ENCODE peak calls at places on chromosomes 5 and 9, in six cellular contexts. G is left lung, I is uterus, E is endodermal cell, K is H9, P is GM13977. O is an unnamed sample.
A peak's percentile ranks its signal among the peaks of the same experiment; 100 is the strongest.

GRCh38 chr5:112682621-112683061 is 55.0 kb upstream of the APC start:
- DNase-seq in G (no peak), E (no peak), K (no peak), I (no peak), P (no peak), O (no peak)

GRCh38 chr5:54944364-54944763 is 41.0 kb downstream of the ESM1 start:
- DNase-seq in G (no peak), I (no peak), K (no peak), P (peak; percentile 32), E (no peak), O (peak; percentile 38)

GRCh38 chr5:139806726-139807646 is 11.4 kb downstream of the PSD2 start:
- DNase-seq in I (no peak), K (no peak), P (no peak), G (peak; percentile 35), E (no peak), O (no peak)

GRCh38 chr5:72408127-72408526 is 88.0 kb downstream of the PTCD2 start:
- DNase-seq in I (no peak), G (no peak), P (no peak), K (no peak), E (no peak), O (no peak)

GRCh38 chr5:6253281-6253680 is 125.1 kb downstream of the MED10 start:
- DNase-seq in G (no peak), K (no peak), P (no peak), E (no peak), I (no peak), O (no peak)

GRCh38 chr9:78121488-78121887 is 89.9 kb upstream of the GNAQ start:
- DNase-seq in G (peak; percentile 73), K (peak; percentile 45), P (no peak), I (peak; percentile 23), E (peak; percentile 87), O (no peak)

GRCh38 chr5:177983763-177984564 is 12.1 kb downstream of the PROP1 start:
- DNase-seq in G (no peak), K (no peak), P (no peak), E (no peak), I (no peak), O (peak; percentile 33)

GRCh38 chr5:139141841-139142240 is 56.3 kb downstream of the SIL1 start:
- DNase-seq in K (no peak), I (peak; percentile 72), E (no peak), P (no peak), G (no peak), O (no peak)

GRCh38 chr9:4555251-4555650 is 65.0 kb downstream of the SLC1A1 start:
- DNase-seq in K (no peak), E (no peak), G (no peak), P (no peak), I (peak; percentile 51), O (no peak)

GRCh38 chr9:78032599-78033457 is 1.2 kb upstream of the GNAQ start:
- DNase-seq in G (no peak), P (no peak), I (peak; percentile 47), K (no peak), E (peak; percentile 75), O (no peak)

GRCh38 chr9:128714586-128715435 is 9.1 kb downstream of the ZDHHC12 start:
- DNase-seq in K (peak; percentile 20), I (no peak), P (no peak), E (peak; percentile 39), G (peak; percentile 43), O (no peak)

GRCh38 chr5:119919279-119919678 is 289.9 kb downstream of the FAM170A start:
- DNase-seq in P (no peak), K (no peak), E (no peak), I (no peak), G (no peak), O (no peak)

GRCh38 chr5:72611111-72611724 is 104.0 kb upstream of the ZNF366 start:
- DNase-seq in K (peak; percentile 81), E (peak; percentile 88), I (peak; percentile 76), P (peak; percentile 57), G (peak; percentile 86), O (peak; percentile 60)

GRCh38 chr5:53766683-53767082 is 206.2 kb downstream of the NDUFS4 start:
- DNase-seq in K (no peak), E (no peak), G (no peak), P (no peak), I (no peak), O (no peak)

GRCh38 chr9:19513671-19514275 is 105.0 kb downstream of the ACER2 start:
- DNase-seq in P (no peak), G (no peak), I (no peak), K (no peak), E (no peak), O (no peak)

GRCh38 chr9:385818-386398 is 171.2 kb downstream of the DOCK8 start:
- DNase-seq in E (peak; percentile 87), K (peak; percentile 69), P (no peak), G (no peak), I (peak; percentile 44), O (no peak)

GRCh38 chr9:38062106-38062497 is 6.9 kb downstream of the SHB start:
- DNase-seq in P (no peak), E (no peak), K (no peak), G (no peak), I (no peak), O (no peak)

GRCh38 chr9:35649431-35650340 is 1.0 kb downstream of the SIT1 start:
- DNase-seq in K (no peak), I (no peak), G (no peak), P (peak; percentile 47), E (no peak), O (peak; percentile 67)

GRCh38 chr9:137879566-137880150 is 2.1 kb downstream of the CACNA1B start:
- DNase-seq in P (no peak), I (no peak), E (no peak), G (no peak), K (no peak), O (peak; percentile 32)

GRCh38 chr9:137878957-137879555 is 1.5 kb downstream of the CACNA1B start:
- DNase-seq in P (no peak), G (no peak), K (no peak), E (no peak), I (no peak), O (no peak)

GRCh38 chr9:137880160-137880975 is 2.8 kb downstream of the CACNA1B start:
- DNase-seq in I (no peak), P (no peak), E (no peak), G (no peak), K (no peak), O (peak; percentile 32)

GRCh38 chr9:137876781-137877386 is 698 bp upstream of the CACNA1B start:
- DNase-seq in G (no peak), E (no peak), I (no peak), P (no peak), K (peak; percentile 58), O (no peak)

GRCh38 chr9:137878146-137878941 is 762 bp downstream of the CACNA1B start:
- DNase-seq in E (peak; percentile 95), P (peak; percentile 71), K (peak; percentile 87), I (no peak), G (no peak), O (peak; percentile 75)
- TF ChIP-seq CTCF in E (peak; percentile 36), P (no peak), K (peak; percentile 38), I (no peak), G (no peak), O (no peak)

GRCh38 chr5:136058031-136058971 is 29.5 kb downstream of the TGFBI start:
- DNase-seq in E (peak; percentile 81), P (no peak), I (peak; percentile 83), K (peak; percentile 60), G (no peak), O (no peak)
- TF ChIP-seq CTCF in E (peak; percentile 75), P (no peak), I (peak; percentile 11), K (peak; percentile 70), G (peak; percentile 13), O (no peak)

GRCh38 chr5:26482076-26482816 is 556.1 kb downstream of the CDH9 start:
- DNase-seq in E (no peak), G (no peak), K (no peak), P (no peak), I (no peak), O (no peak)

GRCh38 chr5:26487553-26487952 is 550.8 kb downstream of the CDH9 start:
- DNase-seq in K (no peak), E (peak; percentile 59), I (no peak), G (no peak), P (no peak), O (no peak)

GRCh38 chr5:26482817-26483375 is 555.5 kb downstream of the CDH9 start:
- DNase-seq in K (peak; percentile 81), I (no peak), G (no peak), E (peak; percentile 89), P (peak; percentile 69), O (peak; percentile 57)

DNA sequence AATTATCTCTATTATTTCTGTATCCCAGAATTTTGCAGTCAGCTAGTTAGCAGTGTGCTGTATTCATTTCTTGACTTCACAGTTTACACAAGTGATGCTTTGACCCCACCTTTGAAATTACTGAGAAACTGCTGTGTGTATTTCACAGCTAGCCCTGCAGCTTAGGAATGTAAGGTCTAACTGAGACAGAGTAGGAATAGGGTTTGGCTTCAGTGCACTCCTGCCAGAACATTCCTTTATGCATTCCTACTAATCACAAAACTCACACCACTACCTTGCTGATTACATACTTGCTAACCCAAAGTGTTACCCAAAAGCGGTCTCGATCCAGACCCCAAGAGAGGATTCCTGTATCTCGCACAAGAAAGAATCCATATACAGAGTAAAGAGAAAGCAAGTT is 551.8 kb downstream of the CDH9 start:
- DNase-seq in E (no peak), K (no peak), G (no peak), P (no peak), I (no peak), O (no peak)
- TF ChIP-seq CTCF in E (no peak), K (no peak), G (no peak), P (no peak), I (no peak), O (no peak)

DNA sequence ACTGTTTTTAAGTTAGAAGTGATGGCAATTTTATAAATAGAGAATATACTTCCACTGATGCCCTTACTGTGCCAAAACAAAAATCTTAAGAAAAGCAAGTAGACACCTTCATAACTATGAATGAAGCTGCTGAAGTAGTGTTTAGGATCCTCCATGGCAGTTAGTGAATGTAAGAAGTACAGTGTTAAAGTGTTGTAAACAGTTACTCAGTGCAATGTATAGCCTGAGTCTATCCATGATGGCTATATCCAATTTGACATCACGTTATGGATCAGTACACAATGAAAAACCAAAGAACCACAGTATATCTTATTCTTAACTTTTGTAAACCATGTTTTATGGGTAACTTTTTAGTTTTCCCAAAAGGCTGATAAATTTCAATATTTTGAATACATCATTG is 7.1 kb downstream of the CCNG1 start:
- DNase-seq in E (no peak), P (no peak), I (no peak), G (no peak), K (no peak), O (no peak)
- TF ChIP-seq CTCF in E (no peak), P (no peak), I (no peak), G (no peak), K (no peak), O (no peak)

GRCh38 chr5:168244838-168245555 is 46.4 kb upstream of the WWC1 start:
- DNase-seq in G (no peak), I (no peak), E (no peak), K (no peak), P (no peak), O (no peak)
- TF ChIP-seq CTCF in G (no peak), I (no peak), E (no peak), K (no peak), P (no peak), O (no peak)

O was measured in GM13976.